ENCODE peak calls at places on chromosomes 4 and X, in four cellular contexts. R is brain microvascular endothelial cell, U is choroid plexus epithelial cell, H is left ventricle myocardium inferior. I is an unnamed sample.

GRCh38 chr4:65007841-65008439 is 598.7 kb upstream of the TECRL start:
- DNase-seq in U (peak), H (no peak), R (peak), I (no peak)

GRCh38 chrX:21645437-21646220 is 12.5 kb downstream of the KLHL34 start:
- DNase-seq in R (no peak), U (no peak), H (no peak), I (no peak)

GRCh38 chr4:181845617-181846016 is 397.6 kb upstream of the TENM3 start:
- DNase-seq in H (no peak), R (no peak), U (peak), I (no peak)

GRCh38 chr4:87392183-87392582 is 1.2 kb upstream of the HSD17B11 start:
- DNase-seq in R (no peak), H (no peak), U (no peak), I (no peak)

GRCh38 chr4:140568507-140569306 is at the start of gene UCP1:
- DNase-seq in R (no peak), U (peak), H (peak), I (no peak)

GRCh38 chr4:93529692-93530091 is 298.9 kb upstream of the ATOH1 start:
- DNase-seq in R (no peak), H (no peak), U (no peak), I (no peak)

GRCh38 chrX:121975666-121976065 is 928.3 kb downstream of the GLUD2 start:
- DNase-seq in H (no peak), U (no peak), R (no peak), I (no peak)

GRCh38 chrX:372856-373640 is 13.7 kb downstream of the PPP2R3B start:
- DNase-seq in U (peak), R (no peak), H (no peak), I (no peak)

GRCh38 chrX:13077168-13077567 is 32.7 kb upstream of the FAM9C start:
- DNase-seq in U (peak), R (no peak), H (no peak), I (no peak)

GRCh38 chr4:38188631-38189101 is 228.5 kb downstream of the PTTG2 start:
- DNase-seq in H (no peak), R (no peak), U (no peak), I (no peak)

GRCh38 chr4:85402371-85402770 is 72.6 kb upstream of the ARHGAP24 start:
- DNase-seq in U (peak), R (peak), H (no peak), I (no peak)

GRCh38 chr4:173371292-173372192 is 788 bp downstream of the SAP30 start:
- DNase-seq in U (peak), R (peak), H (peak), I (peak)

GRCh38 chr4:150501019-150501727 is 80.8 kb upstream of the MAB21L2 start:
- DNase-seq in R (peak), U (peak), H (no peak), I (no peak)

GRCh38 chr4:21780158-21780557 is 168.4 kb downstream of the KCNIP4 start:
- DNase-seq in U (no peak), H (no peak), R (no peak), I (no peak)

GRCh38 chrX:38220936-38221386 is 290 bp upstream of the SRPX start:
- DNase-seq in R (no peak), U (no peak), H (peak), I (peak)
- H3K4me3 ChIP-seq in R (peak), U (peak), H (peak), I (peak)

GRCh38 chr4:148951346-148951745 is 509.1 kb upstream of the NR3C2 start:
- DNase-seq in R (peak), U (no peak), H (no peak), I (no peak)

GRCh38 chr4:148946271-148946670 is 504.1 kb upstream of the NR3C2 start:
- DNase-seq in R (no peak), H (no peak), U (no peak), I (no peak)
- H3K4me3 ChIP-seq in R (no peak), H (no peak), U (no peak), I (no peak)

GRCh38 chrX:30680618-30681017 is 27.4 kb downstream of the GK start:
- DNase-seq in H (no peak), U (no peak), R (no peak), I (no peak)
- H3K4me3 ChIP-seq in H (no peak), U (no peak), R (no peak), I (no peak)

DNA sequence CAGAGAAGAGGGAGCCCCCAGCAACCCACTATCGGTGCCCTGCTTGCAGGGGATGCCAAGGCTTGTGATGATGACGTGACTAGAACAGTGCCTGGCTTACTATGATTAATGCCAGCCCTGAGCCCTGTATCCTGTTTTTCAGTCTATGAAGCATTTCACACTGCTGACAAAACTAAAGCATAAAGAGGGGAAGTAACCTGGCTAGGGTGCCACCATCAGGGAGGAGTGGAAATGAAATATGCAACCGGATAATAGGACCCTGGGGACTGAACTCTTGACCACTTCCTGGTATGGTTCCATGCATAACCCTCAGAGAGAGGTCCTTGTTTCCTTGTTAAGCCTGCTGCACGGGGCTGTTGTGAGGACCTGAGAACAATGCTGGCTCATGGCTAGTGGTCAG is 50.3 kb downstream of the MED28 start:
- DNase-seq in H (no peak), R (no peak), U (no peak), I (no peak)
- H3K4me3 ChIP-seq in H (no peak), R (no peak), U (no peak), I (no peak)

GRCh38 chrX:70970482-70970999 is 39.6 kb upstream of the SLC7A3 start:
- DNase-seq in R (no peak), U (peak), H (no peak), I (no peak)
- H3K4me3 ChIP-seq in R (no peak), U (no peak), H (no peak), I (no peak)

GRCh38 chr4:24763631-24764302 is 31.6 kb upstream of the SOD3 start:
- DNase-seq in H (no peak), R (peak), U (peak), I (no peak)
- H3K4me3 ChIP-seq in H (no peak), R (no peak), U (no peak), I (no peak)

DNA sequence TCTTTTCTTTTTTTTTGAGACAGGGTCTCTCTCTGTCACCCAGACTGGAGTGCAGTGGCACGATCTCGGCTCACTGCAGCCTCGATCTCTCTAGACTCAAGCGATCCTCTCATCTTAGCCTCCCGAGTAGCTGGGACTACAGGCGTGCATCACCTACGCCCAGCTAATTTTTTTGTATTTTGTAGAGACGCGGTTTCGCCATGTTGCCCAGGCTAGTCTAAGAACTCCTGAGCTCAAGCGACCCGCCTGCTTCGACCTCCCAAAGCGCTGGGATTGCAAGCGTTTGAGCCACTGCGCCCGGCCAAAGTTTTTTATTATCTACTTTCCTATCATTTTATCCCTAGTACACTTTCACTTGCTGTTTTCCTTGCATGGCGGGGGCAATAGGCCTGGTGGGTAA is 1.4 kb downstream of the UBA6 start:
- DNase-seq in H (no peak), R (no peak), U (no peak), I (no peak)
- H3K4me3 ChIP-seq in H (peak), R (peak), U (no peak), I (no peak)

I was measured in sigmoid colon.